ENCODE peak calls at places on chromosome 14, in five cellular contexts. G is erythroblast; J is GM23248; Q is effector CD8-positive, alpha-beta T cell; X is cardiac septum. F is an unnamed sample.

GRCh38 chr14:97280526-97280925 is 483.3 kb downstream of the VRK1 start:
- DNase-seq in G (no peak), J (no peak), Q (no peak), X (no peak), F (no peak)

GRCh38 chr14:91264151-91265150 is 19.9 kb upstream of the GPR68 start:
- DNase-seq in G (peak), J (peak), Q (no peak), X (no peak), F (no peak)

GRCh38 chr14:21846227-21846885 is 172.7 kb upstream of the OR4E1 start:
- DNase-seq in G (peak), J (peak), Q (peak), X (no peak), F (peak)

GRCh38 chr14:64779472-64779871 is 75.2 kb downstream of the PLEKHG3 start:
- DNase-seq in G (no peak), J (no peak), Q (no peak), X (no peak), F (no peak)

GRCh38 chr14:71449316-71450055 is 482.7 kb upstream of the RGS6 start:
- DNase-seq in G (no peak), J (peak), Q (no peak), X (no peak), F (no peak)

GRCh38 chr14:68320495-68320894 is 472.4 kb downstream of the ZFP36L1 start:
- DNase-seq in G (no peak), J (no peak), Q (no peak), X (no peak), F (no peak)

GRCh38 chr14:75279153-75279738 is 618 bp downstream of the FOS start:
- DNase-seq in G (peak), J (peak), Q (peak), X (peak), F (peak)

GRCh38 chr14:101019541-101019940 is 116.0 kb upstream of the RTL1 start:
- DNase-seq in G (no peak), J (no peak), Q (no peak), X (peak), F (no peak)

GRCh38 chr14:104851896-104852663 is 13.0 kb upstream of the CEP170B start:
- DNase-seq in G (no peak), J (peak), Q (no peak), X (peak), F (no peak)

GRCh38 chr14:66288511-66288910 is 197.7 kb upstream of the CCDC196 start:
- DNase-seq in G (no peak), J (peak), Q (no peak), X (no peak), F (no peak)

GRCh38 chr14:36070056-36071043 is 106.2 kb downstream of the PTCSC3 start:
- DNase-seq in G (peak), J (peak), Q (no peak), X (no peak), F (peak)